ENCODE peak calls at places on chromosomes 4 and X, in six cellular contexts. T is fibroblast of the conjunctiva, V is ecto neural progenitor cell, K is AML-193, N is NCI-H748 treated with DMSO at 0.1 percent for 48 hours, O is NCI-H1092. I is an unnamed sample.

GRCh38 chrX:86917959-86918358 is 599.6 kb upstream of the KLHL4 start:
- DNase-seq in T (no peak), K (no peak), O (no peak), V (no peak), N (no peak), I (no peak)

GRCh38 chr4:15781427-15782095 is 3.4 kb downstream of the CD38 start:
- DNase-seq in K (no peak), O (no peak), N (no peak), T (no peak), V (no peak), I (no peak)

GRCh38 chr4:128527356-128527755 is 239.7 kb upstream of the PGRMC2 start:
- DNase-seq in K (no peak), T (no peak), O (no peak), V (no peak), N (no peak), I (no peak)

GRCh38 chr4:22515888-22516541 is at the start of gene ADGRA3:
- DNase-seq in N (peak), K (no peak), V (peak), T (peak), O (peak), I (peak)

GRCh38 chr4:184899261-184900134 is 73.7 kb upstream of the ACSL1 start:
- DNase-seq in O (no peak), T (no peak), K (no peak), V (no peak), N (no peak), I (no peak)

GRCh38 chr4:174523003-174523693 is 860 bp upstream of the HPGD start:
- DNase-seq in T (no peak), V (peak), O (no peak), K (no peak), N (no peak), I (no peak)

GRCh38 chr4:110211007-110211769 is 12.8 kb upstream of the ELOVL6 start:
- DNase-seq in O (no peak), V (no peak), K (peak), T (no peak), N (no peak), I (no peak)

GRCh38 chr4:98482847-98483806 is 175.3 kb downstream of the TSPAN5 start:
- DNase-seq in N (no peak), K (no peak), O (no peak), T (no peak), V (no peak), I (no peak)

GRCh38 chr4:186081202-186081807 is 12.3 kb downstream of the TLR3 start:
- DNase-seq in T (no peak), K (no peak), O (no peak), N (no peak), V (peak), I (no peak)

GRCh38 chr4:108351806-108352205 is 183.1 kb upstream of the LEF1 start:
- DNase-seq in T (no peak), O (no peak), N (no peak), K (no peak), V (no peak), I (no peak)

GRCh38 chr4:52250124-52250523 is 199.0 kb downstream of the SPATA18 start:
- DNase-seq in O (peak), K (no peak), V (no peak), N (no peak), T (peak), I (peak)

GRCh38 chrX:17814059-17814458 is 47.0 kb downstream of the RAI2 start:
- DNase-seq in N (no peak), K (no peak), O (no peak), T (no peak), V (no peak), I (no peak)

GRCh38 chr4:174119818-174120217 is 163.6 kb downstream of the FBXO8 start:
- DNase-seq in N (no peak), K (no peak), O (no peak), T (no peak), V (no peak), I (no peak)